ENCODE peak calls at places on chromosomes 13 and 19, in six cellular contexts. V is AG10803, P is iPS-NIHi11, T is HS-5, O is bronchial epithelial cell, X is GM12865. S is an unnamed sample.

GRCh38 chr13:81639984-81640582 is 1299.2 kb upstream of the SPRY2 start:
- DNase-seq in V (no peak), P (peak), T (no peak), O (peak), X (no peak), S (no peak)

GRCh38 chr13:35978607-35979316 is 152.4 kb downstream of the DCLK1 start:
- DNase-seq in V (peak), P (peak), T (peak), O (peak), X (peak), S (peak)

GRCh38 chr13:21297452-21297851 is 121.0 kb downstream of the MRPL57 start:
- DNase-seq in V (peak), P (no peak), T (no peak), O (no peak), X (no peak), S (no peak)

GRCh38 chr19:57648336-57649003 is 15.5 kb downstream of the ZNF211 start:
- DNase-seq in V (no peak), P (no peak), T (no peak), O (no peak), X (no peak), S (no peak)

GRCh38 chr19:28700176-28700575 is 512.8 kb downstream of the UQCRFS1 start:
- DNase-seq in V (peak), P (no peak), T (no peak), O (no peak), X (no peak), S (no peak)

GRCh38 chr19:33771308-33772101 is 25.2 kb upstream of the KCTD15 start:
- DNase-seq in V (peak), P (peak), T (no peak), O (peak), X (peak), S (peak)

GRCh38 chr13:43848250-43848649 is 31.3 kb downstream of the CCDC122 start:
- DNase-seq in V (peak), P (no peak), T (no peak), O (peak), X (no peak), S (peak)

GRCh38 chr13:79501538-79502232 is 20.7 kb downstream of the NDFIP2 start:
- DNase-seq in V (peak), P (no peak), T (no peak), O (peak), X (no peak), S (no peak)

GRCh38 chr19:39483141-39483540 is 2.5 kb downstream of the TIMM50 start:
- DNase-seq in V (no peak), P (no peak), T (no peak), O (no peak), X (no peak), S (no peak)

GRCh38 chr13:34750078-34750703 is 191.9 kb upstream of the NBEA start:
- DNase-seq in V (no peak), P (peak), T (no peak), O (no peak), X (peak), S (no peak)

GRCh38 chr19:39845621-39846175 is 481 bp downstream of the FBL start:
- DNase-seq in V (peak), P (peak), T (peak), O (no peak), X (peak), S (peak)

GRCh38 chr13:106865706-106866288 is 297.9 kb upstream of the ARGLU1 start:
- DNase-seq in V (no peak), P (no peak), T (no peak), O (no peak), X (no peak), S (no peak)

GRCh38 chr19:1046836-1047695 is 7.2 kb downstream of the ABCA7 start:
- DNase-seq in V (no peak), P (no peak), T (no peak), O (no peak), X (peak), S (no peak)

GRCh38 chr19:13823256-13823655 is 28.0 kb downstream of the ZSWIM4 start:
- DNase-seq in V (no peak), P (no peak), T (no peak), O (no peak), X (no peak), S (no peak)

GRCh38 chr13:77537302-77537919 is 1.9 kb downstream of the SCEL start:
- DNase-seq in V (peak), P (no peak), T (no peak), O (peak), X (no peak), S (peak)

GRCh38 chr19:38838208-38838985 is 6.8 kb upstream of the ECH1 start:
- DNase-seq in V (no peak), P (no peak), T (no peak), O (peak), X (no peak), S (peak)

GRCh38 chr19:30718728-30719127 is 346.5 kb downstream of the ZNF536 start:
- DNase-seq in V (no peak), P (no peak), T (no peak), O (no peak), X (no peak), S (peak)

GRCh38 chr19:46388311-46389095 is 24.9 kb downstream of the CCDC8 start:
- DNase-seq in V (no peak), P (no peak), T (no peak), O (no peak), X (no peak), S (no peak)

GRCh38 chr19:4831351-4832340 is at the start of gene TICAM1:
- DNase-seq in V (peak), P (peak), T (no peak), O (peak), X (peak), S (peak)

GRCh38 chr19:56350416-56351045 is 35.9 kb upstream of the ZSCAN5A start:
- DNase-seq in V (peak), P (peak), T (no peak), O (peak), X (peak), S (peak)

GRCh38 chr19:40523322-40524047 is 53.2 kb upstream of the SHKBP1 start:
- DNase-seq in V (peak), P (peak), T (no peak), O (peak), X (peak), S (peak)

GRCh38 chr13:34025746-34026145 is 207.8 kb downstream of the RFC3 start:
- DNase-seq in V (peak), P (no peak), T (no peak), O (peak), X (no peak), S (peak)

GRCh38 chr19:50318438-50318837 is 10.7 kb downstream of the KCNC3 start:
- DNase-seq in V (no peak), P (no peak), T (no peak), O (no peak), X (no peak), S (no peak)

GRCh38 chr19:54418030-54418929 is 3.0 kb downstream of the TTYH1 start:
- DNase-seq in V (peak), P (no peak), T (no peak), O (no peak), X (peak), S (no peak)

GRCh38 chr19:49866933-49867782 is at the start of gene PNKP:
- DNase-seq in V (peak), P (peak), T (peak), O (peak), X (peak), S (peak)

GRCh38 chr13:34246511-34246910 is 428.6 kb downstream of the RFC3 start:
- DNase-seq in V (peak), P (no peak), T (no peak), O (peak), X (peak), S (peak)

GRCh38 chr19:4742717-4743646 is 19.3 kb upstream of the DPP9 start:
- DNase-seq in V (no peak), P (no peak), T (no peak), O (no peak), X (no peak), S (no peak)

GRCh38 chr19:5216141-5216847 is 124.3 kb downstream of the PTPRS start:
- DNase-seq in V (no peak), P (no peak), T (no peak), O (no peak), X (peak), S (no peak)

GRCh38 chr13:27053902-27054595 is 117.6 kb downstream of the USP12 start:
- DNase-seq in V (peak), P (no peak), T (peak), O (peak), X (no peak), S (peak)

GRCh38 chr13:48749144-48749543 is 95.4 kb downstream of the CYSLTR2 start:
- DNase-seq in V (peak), P (no peak), T (no peak), O (peak), X (no peak), S (no peak)

GRCh38 chr19:49645995-49646394 is 4.0 kb downstream of the SCAF1 start:
- DNase-seq in V (no peak), P (no peak), T (no peak), O (no peak), X (no peak), S (no peak)

GRCh38 chr19:42436006-42436405 is 6.7 kb downstream of the CXCL17 start:
- DNase-seq in V (peak), P (no peak), T (no peak), O (no peak), X (no peak), S (no peak)

GRCh38 chr13:26887594-26887993 is 127.0 kb upstream of the GPR12 start:
- DNase-seq in V (no peak), P (no peak), T (no peak), O (no peak), X (no peak), S (no peak)

GRCh38 chr19:35063940-35064818 is 22.7 kb downstream of the HPN start:
- DNase-seq in V (peak), P (no peak), T (peak), O (peak), X (no peak), S (peak)

GRCh38 chr19:17855333-17856152 is 4.2 kb upstream of the RPL18A start:
- DNase-seq in V (peak), P (peak), T (no peak), O (peak), X (peak), S (peak)

GRCh38 chr19:20254151-20254550 is 87.1 kb downstream of the ZNF486 start:
- DNase-seq in V (no peak), P (no peak), T (no peak), O (no peak), X (no peak), S (no peak)

GRCh38 chr13:30865131-30866009 is 40.7 kb upstream of the MEDAG start:
- DNase-seq in V (peak), P (peak), T (peak), O (peak), X (peak), S (peak)

GRCh38 chr13:51148223-51148951 is 37.3 kb upstream of the C13orf42 start:
- DNase-seq in V (no peak), P (peak), T (no peak), O (no peak), X (no peak), S (no peak)

GRCh38 chr13:43428545-43429287 is 358.1 kb downstream of the ENOX1 start:
- DNase-seq in V (no peak), P (no peak), T (no peak), O (no peak), X (peak), S (no peak)

GRCh38 chr19:51921949-51922348 is 5.3 kb upstream of the ZNF613 start:
- DNase-seq in V (no peak), P (no peak), T (no peak), O (no peak), X (peak), S (no peak)

S was measured in RWPE1.